ENCODE peak calls at places on chromosomes 11 and 22, in ten cellular contexts. B is neuronal stem cell, O is MM.1S, S is HCT116, Q is fibroblast of lung, L is IMR-90, Y is small intestine, F is Karpas-422, J is pancreas, X is stomach. P is an unnamed sample.
A peak's percentile ranks its signal among the peaks of the same experiment; 100 is the strongest.

GRCh38 chr22:47188337-47189055 is 426.0 kb downstream of the TBC1D22A start:
- DNase-seq in O (no peak), X (no peak), Q (no peak), J (peak; percentile 35), F (no peak), S (no peak), L (no peak), Y (no peak), B (no peak), P (no peak)

GRCh38 chr11:74777877-74778276 is 29.2 kb downstream of the RNF169 start:
- DNase-seq in O (no peak), F (no peak), L (no peak), Q (no peak), S (no peak), B (no peak), Y (no peak), X (no peak), J (no peak), P (no peak)

GRCh38 chr11:103085758-103086365 is 6.1 kb downstream of the DCUN1D5 start:
- DNase-seq in X (no peak), S (no peak), F (no peak), L (peak; percentile 1), J (no peak), B (no peak), O (no peak), Q (peak; percentile 68), Y (no peak), P (no peak)

GRCh38 chr11:465896-466538 is 15.9 kb downstream of the PTDSS2 start:
- DNase-seq in S (no peak), B (no peak), J (no peak), L (no peak), F (no peak), Q (no peak), O (no peak), X (no peak), Y (no peak), P (no peak)

GRCh38 chr22:22536515-22536914 is 16.4 kb upstream of the ZNF280A start:
- DNase-seq in F (no peak), X (no peak), B (no peak), Y (no peak), S (no peak), Q (no peak), O (no peak), J (no peak), L (no peak), P (no peak)

GRCh38 chr22:22888509-22889353 is 1.1 kb downstream of the IGLL5 start:
- DNase-seq in L (no peak), Q (no peak), B (no peak), F (no peak), S (no peak), Y (no peak), O (peak; percentile 16), J (no peak), X (no peak), P (no peak)

GRCh38 chr11:123202155-123202714 is 7.2 kb upstream of the CLMP start:
- DNase-seq in L (peak; percentile 64), J (no peak), F (no peak), Q (peak; percentile 51), S (no peak), B (peak; percentile 38), Y (no peak), X (no peak), O (no peak), P (no peak)

GRCh38 chr11:124302756-124303155 is 11.0 kb downstream of the OR8D1 start:
- DNase-seq in X (no peak), F (no peak), L (no peak), B (no peak), S (no peak), Q (no peak), Y (no peak), O (no peak), J (no peak), P (no peak)

GRCh38 chr11:64916040-64916847 is 765 bp downstream of the ATG2A start:
- DNase-seq in S (no peak), X (peak; percentile 52), B (no peak), L (peak; percentile 33), J (peak; percentile 77), Q (peak; percentile 20), O (peak; percentile 63), F (peak; percentile 68), Y (peak; percentile 47), P (no peak)

GRCh38 chr22:28172948-28173360 is 253.9 kb upstream of the PITPNB start:
- DNase-seq in Q (peak; percentile 23), F (no peak), B (no peak), S (no peak), L (no peak), Y (peak; percentile 78), X (no peak), O (no peak), J (no peak), P (no peak)

GRCh38 chr22:49228431-49229037 is 599.1 kb downstream of the BRD1 start:
- DNase-seq in X (no peak), Q (no peak), S (no peak), Y (no peak), J (no peak), F (no peak), O (no peak), B (no peak), L (no peak), P (no peak)
- H3K27me3 ChIP-seq in X (no peaks in the 10 kb centered on the region), Q (no peaks in the 10 kb centered on the region), S (peaks cover 20% of the 10 kb centered on the region), Y (no peaks in the 10 kb centered on the region), J (no peaks in the 10 kb centered on the region), F (peaks cover 3% of the 10 kb centered on the region), O (peaks cover 54% of the 10 kb centered on the region), B (no peaks in the 10 kb centered on the region), L (no peaks in the 10 kb centered on the region), P (no peaks in the 10 kb centered on the region)

GRCh38 chr22:21001601-21002325 is at the start of gene THAP7:
- DNase-seq in X (peak; percentile 97), F (peak; percentile 99), Y (peak; percentile 97), O (peak; percentile 97), Q (peak; percentile 93), S (peak; percentile 89), J (peak; percentile 98), L (peak; percentile 93), B (peak; percentile 93), P (peak; percentile 87)

GRCh38 chr22:21000215-21000986 is 1.5 kb downstream of the THAP7 start:
- DNase-seq in S (no peak), J (no peak), O (no peak), Y (no peak), B (no peak), F (no peak), Q (peak; percentile 9), L (no peak), X (no peak), P (no peak)

GRCh38 chr22:20999350-21000214 is 2.3 kb downstream of the THAP7 start:
- DNase-seq in L (no peak), Q (no peak), S (no peak), Y (no peak), F (no peak), J (peak; percentile 81), B (no peak), X (no peak), O (no peak), P (no peak)

GRCh38 chr22:21000987-21001600 is 824 bp downstream of the THAP7 start:
- DNase-seq in O (no peak), Q (no peak), J (peak; percentile 90), B (no peak), F (no peak), Y (no peak), L (no peak), X (no peak), S (no peak), P (no peak)

DNA sequence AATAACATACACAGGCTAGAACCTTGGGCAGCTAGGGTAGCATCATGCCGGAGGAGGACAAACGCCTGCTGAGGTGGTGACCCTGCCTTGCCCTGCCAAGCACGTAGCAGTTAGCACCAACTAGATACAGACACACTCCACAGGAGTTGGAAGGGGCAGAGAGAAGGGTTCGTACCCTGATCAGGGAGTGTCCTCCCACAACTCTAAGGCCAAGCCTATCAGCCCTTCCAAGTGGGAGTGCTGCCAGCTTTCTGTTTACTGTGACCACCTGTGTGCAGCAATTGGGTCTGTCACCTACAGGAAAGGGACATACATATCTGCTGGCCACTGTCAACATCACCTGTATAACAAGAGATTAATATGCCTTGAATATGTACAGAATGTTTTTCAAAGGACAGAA is 1.9 kb upstream of the THAP7 start:
- DNase-seq in O (no peak), Q (no peak), J (no peak), F (no peak), X (no peak), B (no peak), Y (peak; percentile 49), S (no peak), L (no peak), P (no peak)
- H3K4me3 ChIP-seq in O (no peak overlapping the region), Q (peak overlapping the region; percentile 67), J (no peak overlapping the region), F (peak overlapping the region; percentile 95), X (no peak overlapping the region), B (peak overlapping the region; percentile 59), Y (no peak overlapping the region), S (no peak overlapping the region), L (no peak overlapping the region), P (no peak overlapping the region)

GRCh38 chr11:2447253-2447950 is 2.6 kb downstream of the KCNQ1 start:
- DNase-seq in S (no peak), F (no peak), Y (no peak), B (no peak), O (no peak), J (peak; percentile 63), L (no peak), Q (no peak), X (no peak), P (no peak)

GRCh38 chr11:2445107-2445947 is 519 bp downstream of the KCNQ1 start:
- DNase-seq in Y (peak; percentile 41), O (peak; percentile 28), S (no peak), F (no peak), L (no peak), Q (no peak), J (peak; percentile 81), X (peak; percentile 55), B (no peak), P (no peak)

GRCh38 chr11:2444301-2445106 is at the start of the genes KCNQ1 and TRPM5:
- DNase-seq in O (peak; percentile 87), Q (no peak), B (peak; percentile 48), X (peak; percentile 88), S (peak; percentile 24), Y (peak; percentile 81), F (no peak), L (no peak), J (peak; percentile 89), P (no peak)

GRCh38 chr11:2446590-2447252 is 1.9 kb downstream of the KCNQ1 start:
- DNase-seq in O (no peak), J (peak; percentile 74), X (no peak), S (no peak), F (peak; percentile 75), Y (no peak), Q (no peak), B (no peak), L (no peak), P (no peak)

GRCh38 chr11:2445948-2446551 is 1.2 kb downstream of the KCNQ1 start:
- DNase-seq in S (no peak), L (no peak), J (peak; percentile 93), X (peak; percentile 87), B (no peak), F (no peak), O (no peak), Y (peak; percentile 56), Q (no peak), P (no peak)
- H3K27ac ChIP-seq in S (no peak overlapping the region), L (no peak overlapping the region), J (peak overlapping the region; percentile 55), X (peak overlapping the region; percentile 84), B (no peak overlapping the region), F (peak overlapping the region; percentile 50), O (no peak overlapping the region), Y (peak overlapping the region; percentile 55), Q (no peak overlapping the region), P (no peak overlapping the region)

DNA sequence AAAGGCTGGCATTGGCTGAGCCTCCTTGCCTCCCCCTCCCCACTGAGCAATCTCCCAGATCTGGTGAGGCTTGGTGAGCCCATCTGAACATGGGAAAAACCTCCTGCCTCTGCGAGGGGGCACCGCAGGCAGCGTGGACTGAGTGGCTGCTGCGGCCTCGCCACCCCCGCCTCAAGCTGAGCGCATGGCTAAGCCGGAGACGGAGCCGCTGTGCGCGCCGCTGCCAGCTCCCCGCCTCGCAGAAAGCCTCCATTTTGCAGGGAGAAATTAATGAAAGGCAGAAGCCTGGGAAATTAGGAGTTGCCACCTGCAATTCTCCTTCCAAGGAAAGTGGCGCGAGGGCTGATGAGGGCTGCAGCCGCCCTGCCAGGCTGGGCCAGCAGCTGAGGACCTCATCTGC is 35.5 kb upstream of the TCF20 start:
- DNase-seq in Y (no peak), Q (no peak), J (no peak), O (no peak), S (no peak), X (no peak), F (no peak), B (no peak), L (no peak), P (no peak)
- H3K27me3 ChIP-seq in Y (no peaks in the 10 kb centered on the region), Q (peaks cover 3% of the 10 kb centered on the region), J (no peaks in the 10 kb centered on the region), O (peaks cover 95% of the 10 kb centered on the region), S (no peaks in the 10 kb centered on the region), X (no peaks in the 10 kb centered on the region), F (no peaks in the 10 kb centered on the region), B (no peaks in the 10 kb centered on the region), L (peaks cover 41% of the 10 kb centered on the region), P (no peaks in the 10 kb centered on the region)